ENCODE peak calls at places on chromosomes 16 and 17, in seven cellular contexts. One of them, this sample, is unnamed.

GRCh38 chr16:87644186-87644585 is 41.9 kb downstream of the JPH3 start:
- DNase-seq in IMR-90: no peak
- DNase-seq in KG1: no peak
- DNase-seq in head of caudate nucleus: no peak
- DNase-seq in EL: no peak
- DNase-seq in NCI-H1436: no peak
- DNase-seq in SK-N-DZ: no peak
- DNase-seq in this sample: no peak

GRCh38 chr17:79077587-79077986 is 3.0 kb downstream of the ENGASE start:
- DNase-seq in SK-N-DZ: no peak
- DNase-seq in IMR-90: no peak
- DNase-seq in KG1: no peak
- DNase-seq in head of caudate nucleus: no peak
- DNase-seq in NCI-H1436: no peak
- DNase-seq in EL: no peak
- DNase-seq in this sample: no peak

GRCh38 chr17:81364278-81365147 is 30.7 kb upstream of the BAHCC1 start:
- DNase-seq in SK-N-DZ: no peak
- DNase-seq in IMR-90: no peak
- DNase-seq in KG1: no peak
- DNase-seq in EL: no peak
- DNase-seq in head of caudate nucleus: no peak
- DNase-seq in NCI-H1436: no peak
- DNase-seq in this sample: no peak

GRCh38 chr17:75105269-75106080 is 4.3 kb upstream of the ARMC7 start:
- DNase-seq in KG1: no peak
- DNase-seq in EL: peak; percentile 36
- DNase-seq in IMR-90: peak; percentile 40
- DNase-seq in head of caudate nucleus: no peak
- DNase-seq in NCI-H1436: peak; percentile 63
- DNase-seq in SK-N-DZ: peak; percentile 80
- DNase-seq in this sample: peak; percentile 68

GRCh38 chr17:4068918-4069317 is 73.9 kb downstream of the ZZEF1 start:
- DNase-seq in EL: no peak
- DNase-seq in KG1: no peak
- DNase-seq in SK-N-DZ: no peak
- DNase-seq in IMR-90: no peak
- DNase-seq in NCI-H1436: no peak
- DNase-seq in head of caudate nucleus: no peak
- DNase-seq in this sample: no peak

GRCh38 chr16:6714510-6714909 is 618.1 kb upstream of the RBFOX1 start:
- DNase-seq in NCI-H1436: no peak
- DNase-seq in SK-N-DZ: no peak
- DNase-seq in KG1: no peak
- DNase-seq in IMR-90: no peak
- DNase-seq in head of caudate nucleus: no peak
- DNase-seq in EL: no peak
- DNase-seq in this sample: no peak

GRCh38 chr16:1512774-1513173 is 19.6 kb downstream of the TELO2 start:
- DNase-seq in IMR-90: no peak
- DNase-seq in EL: no peak
- DNase-seq in KG1: no peak
- DNase-seq in SK-N-DZ: no peak
- DNase-seq in NCI-H1436: no peak
- DNase-seq in head of caudate nucleus: no peak
- DNase-seq in this sample: no peak

GRCh38 chr16:89374393-89374948 is 115.9 kb downstream of the ANKRD11 start:
- DNase-seq in NCI-H1436: no peak
- DNase-seq in IMR-90: peak; percentile 55
- DNase-seq in EL: peak; percentile 25
- DNase-seq in KG1: no peak
- DNase-seq in SK-N-DZ: peak; percentile 80
- DNase-seq in head of caudate nucleus: peak; percentile 43
- DNase-seq in this sample: peak; percentile 61

GRCh38 chr16:8730335-8730915 is 56.0 kb downstream of the ABAT start:
- DNase-seq in NCI-H1436: no peak
- DNase-seq in head of caudate nucleus: no peak
- DNase-seq in EL: no peak
- DNase-seq in KG1: no peak
- DNase-seq in IMR-90: no peak
- DNase-seq in SK-N-DZ: no peak
- DNase-seq in this sample: no peak

GRCh38 chr17:7780736-7781135 is 53.3 kb upstream of the KDM6B start:
- DNase-seq in IMR-90: no peak
- DNase-seq in SK-N-DZ: no peak
- DNase-seq in NCI-H1436: no peak
- DNase-seq in EL: no peak
- DNase-seq in head of caudate nucleus: no peak
- DNase-seq in KG1: no peak
- DNase-seq in this sample: no peak